ENCODE peak calls at places on chromosomes 6 and 20, in eight cellular contexts. Z is right lobe of liver; C is naive thymus-derived CD4-positive, alpha-beta T cell; Y is stimulated activated CD8-positive, alpha-beta memory T cell treated with anti-CD3 and anti-CD28 coated beads, Interleukin-12 subunit alpha, Interleukin-12 subunit beta, amount 100 ng/mL, for 4 hours; J is posterior cingulate gyrus; V is fibroblast of villous mesenchyme; W is type B pancreatic cell; G is left cardiac atrium. N is an unnamed sample.

GRCh38 chr6:113857565-113858066 is 471 bp downstream of the MARCKS start:
- DNase-seq in G (peak; percentile 31), Y (no peak), J (no peak), W (no peak), C (peak; percentile 25), Z (peak; percentile 45), V (no peak), N (peak; percentile 48)

GRCh38 chr6:35391240-35391968 is 49.0 kb downstream of the PPARD start:
- DNase-seq in G (no peak), W (no peak), C (no peak), Z (no peak), V (peak; percentile 58), J (no peak), Y (no peak), N (no peak)

GRCh38 chr6:33700391-33701050 is 11.0 kb downstream of the UQCC2 start:
- DNase-seq in V (peak; percentile 75), J (peak; percentile 50), C (peak; percentile 59), Y (peak; percentile 25), W (no peak), Z (no peak), G (peak; percentile 68), N (peak; percentile 82)

GRCh38 chr6:107866606-107867301 is 42.6 kb upstream of the SCML4 start:
- DNase-seq in W (no peak), Y (no peak), G (no peak), V (peak; percentile 36), Z (no peak), C (no peak), J (no peak), N (peak; percentile 67)

GRCh38 chr20:8215516-8215915 is 83.5 kb downstream of the PLCB1 start:
- DNase-seq in J (no peak), Y (no peak), Z (no peak), C (no peak), V (peak; percentile 85), G (no peak), W (no peak), N (no peak)

GRCh38 chr20:49747707-49748524 is 34.2 kb upstream of the B4GALT5 start:
- DNase-seq in J (peak; percentile 59), Z (peak; percentile 89), Y (no peak), V (peak; percentile 61), C (no peak), G (peak; percentile 97), W (no peak), N (no peak)

GRCh38 chr6:154169193-154169847 is 130.3 kb downstream of the OPRM1 start:
- DNase-seq in G (no peak), Y (no peak), V (no peak), J (no peak), C (no peak), Z (no peak), W (no peak), N (no peak)

GRCh38 chr6:143014764-143015163 is 45.9 kb upstream of the AIG1 start:
- DNase-seq in Z (no peak), W (no peak), V (no peak), J (no peak), Y (no peak), G (no peak), C (no peak), N (no peak)

GRCh38 chr20:61314326-61315010 is 62.4 kb downstream of the CDH4 start:
- DNase-seq in G (no peak), W (no peak), V (no peak), Y (no peak), Z (no peak), C (no peak), J (no peak), N (no peak)

GRCh38 chr6:103729658-103730057 is 1130.1 kb downstream of the HACE1 start:
- DNase-seq in Y (no peak), Z (no peak), C (no peak), J (no peak), V (no peak), W (no peak), G (no peak), N (peak; percentile 14)

GRCh38 chr6:9851541-9852380 is 563.1 kb downstream of the TFAP2A start:
- DNase-seq in C (no peak), Y (no peak), W (no peak), J (no peak), V (peak; percentile 39), G (no peak), Z (peak; percentile 50), N (peak; percentile 24)

GRCh38 chr20:19777981-19778380 is 19.9 kb downstream of the RIN2 start:
- DNase-seq in W (no peak), C (no peak), V (no peak), Z (no peak), Y (no peak), G (no peak), J (no peak), N (no peak)

N was measured in A673.